ENCODE peak calls at places on chromosomes 16 and 17, in four cellular contexts. One of them, this sample, is unnamed.

GRCh38 chr16:19359556-19359955 is 58.1 kb upstream of the TMC5 start:
- DNase-seq in substantia nigra: no peak
- DNase-seq in upper lobe of left lung: no peak
- DNase-seq in stimulated activated naive CD8-positive, alpha-beta T cell treated with anti-CD3 and anti-CD28 coated beads, Interleukin-15, Interleukin-2, amounts not matched to agents 100 U/mL and 50 U/mL, for 24 hours: no peak
- DNase-seq in this sample: no peak

GRCh38 chr17:44038604-44039007 is 23.8 kb upstream of the TMEM101 start:
- DNase-seq in upper lobe of left lung: no peak
- DNase-seq in substantia nigra: no peak
- DNase-seq in stimulated activated naive CD8-positive, alpha-beta T cell treated with anti-CD3 and anti-CD28 coated beads, Interleukin-15, Interleukin-2, amounts not matched to agents 100 U/mL and 50 U/mL, for 24 hours: no peak
- DNase-seq in this sample: no peak

GRCh38 chr17:16909887-16910286 is 62.0 kb downstream of the TNFRSF13B start:
- DNase-seq in upper lobe of left lung: no peak
- DNase-seq in stimulated activated naive CD8-positive, alpha-beta T cell treated with anti-CD3 and anti-CD28 coated beads, Interleukin-15, Interleukin-2, amounts not matched to agents 100 U/mL and 50 U/mL, for 24 hours: no peak
- DNase-seq in substantia nigra: no peak
- DNase-seq in this sample: no peak

GRCh38 chr16:69097425-69097824 is 8.0 kb upstream of the HAS3 start:
- DNase-seq in stimulated activated naive CD8-positive, alpha-beta T cell treated with anti-CD3 and anti-CD28 coated beads, Interleukin-15, Interleukin-2, amounts not matched to agents 100 U/mL and 50 U/mL, for 24 hours: no peak
- DNase-seq in upper lobe of left lung: no peak
- DNase-seq in substantia nigra: no peak
- DNase-seq in this sample: no peak

GRCh38 chr16:14007460-14007859 is 63.7 kb upstream of the MRTFB start:
- DNase-seq in upper lobe of left lung: no peak
- DNase-seq in substantia nigra: no peak
- DNase-seq in stimulated activated naive CD8-positive, alpha-beta T cell treated with anti-CD3 and anti-CD28 coated beads, Interleukin-15, Interleukin-2, amounts not matched to agents 100 U/mL and 50 U/mL, for 24 hours: no peak
- DNase-seq in this sample: no peak

GRCh38 chr17:34306466-34306865 is 12.8 kb upstream of the CCL8 start:
- DNase-seq in stimulated activated naive CD8-positive, alpha-beta T cell treated with anti-CD3 and anti-CD28 coated beads, Interleukin-15, Interleukin-2, amounts not matched to agents 100 U/mL and 50 U/mL, for 24 hours: no peak
- DNase-seq in substantia nigra: no peak
- DNase-seq in upper lobe of left lung: no peak
- DNase-seq in this sample: no peak

GRCh38 chr17:65301184-65301583 is 164.0 kb downstream of the RGS9 start:
- DNase-seq in upper lobe of left lung: no peak
- DNase-seq in stimulated activated naive CD8-positive, alpha-beta T cell treated with anti-CD3 and anti-CD28 coated beads, Interleukin-15, Interleukin-2, amounts not matched to agents 100 U/mL and 50 U/mL, for 24 hours: no peak
- DNase-seq in substantia nigra: no peak
- DNase-seq in this sample: no peak

GRCh38 chr16:75420987-75421819 is 12.1 kb downstream of the CFDP1 start:
- DNase-seq in stimulated activated naive CD8-positive, alpha-beta T cell treated with anti-CD3 and anti-CD28 coated beads, Interleukin-15, Interleukin-2, amounts not matched to agents 100 U/mL and 50 U/mL, for 24 hours: peak
- DNase-seq in substantia nigra: no peak
- DNase-seq in upper lobe of left lung: peak
- DNase-seq in this sample: peak

GRCh38 chr17:1830288-1830687 is 483 bp downstream of the RPA1 start:
- DNase-seq in substantia nigra: no peak
- DNase-seq in upper lobe of left lung: peak
- DNase-seq in stimulated activated naive CD8-positive, alpha-beta T cell treated with anti-CD3 and anti-CD28 coated beads, Interleukin-15, Interleukin-2, amounts not matched to agents 100 U/mL and 50 U/mL, for 24 hours: peak
- DNase-seq in this sample: no peak

GRCh38 chr16:87740441-87740840 is 25.3 kb downstream of the KLHDC4 start:
- DNase-seq in upper lobe of left lung: no peak
- DNase-seq in substantia nigra: no peak
- DNase-seq in stimulated activated naive CD8-positive, alpha-beta T cell treated with anti-CD3 and anti-CD28 coated beads, Interleukin-15, Interleukin-2, amounts not matched to agents 100 U/mL and 50 U/mL, for 24 hours: no peak
- DNase-seq in this sample: no peak

GRCh38 chr17:7716901-7717755 is at the start of gene DNAH2:
- DNase-seq in upper lobe of left lung: peak
- DNase-seq in stimulated activated naive CD8-positive, alpha-beta T cell treated with anti-CD3 and anti-CD28 coated beads, Interleukin-15, Interleukin-2, amounts not matched to agents 100 U/mL and 50 U/mL, for 24 hours: peak
- DNase-seq in substantia nigra: no peak
- DNase-seq in this sample: peak

GRCh38 chr16:31416371-31416770 is 11.8 kb downstream of the COX6A2 start:
- DNase-seq in substantia nigra: no peak
- DNase-seq in upper lobe of left lung: no peak
- DNase-seq in stimulated activated naive CD8-positive, alpha-beta T cell treated with anti-CD3 and anti-CD28 coated beads, Interleukin-15, Interleukin-2, amounts not matched to agents 100 U/mL and 50 U/mL, for 24 hours: no peak
- DNase-seq in this sample: peak

GRCh38 chr17:34721326-34721725 is 141.9 kb downstream of the TMEM132E start:
- DNase-seq in upper lobe of left lung: no peak
- DNase-seq in substantia nigra: no peak
- DNase-seq in stimulated activated naive CD8-positive, alpha-beta T cell treated with anti-CD3 and anti-CD28 coated beads, Interleukin-15, Interleukin-2, amounts not matched to agents 100 U/mL and 50 U/mL, for 24 hours: no peak
- DNase-seq in this sample: no peak

GRCh38 chr16:30722443-30722842 is 23.5 kb downstream of the SRCAP start:
- DNase-seq in stimulated activated naive CD8-positive, alpha-beta T cell treated with anti-CD3 and anti-CD28 coated beads, Interleukin-15, Interleukin-2, amounts not matched to agents 100 U/mL and 50 U/mL, for 24 hours: no peak
- DNase-seq in upper lobe of left lung: no peak
- DNase-seq in substantia nigra: no peak
- DNase-seq in this sample: peak

GRCh38 chr17:28379814-28380571 is 8.5 kb downstream of the SARM1 start:
- DNase-seq in upper lobe of left lung: no peak
- DNase-seq in stimulated activated naive CD8-positive, alpha-beta T cell treated with anti-CD3 and anti-CD28 coated beads, Interleukin-15, Interleukin-2, amounts not matched to agents 100 U/mL and 50 U/mL, for 24 hours: no peak
- DNase-seq in substantia nigra: no peak
- DNase-seq in this sample: no peak

GRCh38 chr17:81097943-81098308 is 63.0 kb downstream of the BAIAP2 start:
- DNase-seq in stimulated activated naive CD8-positive, alpha-beta T cell treated with anti-CD3 and anti-CD28 coated beads, Interleukin-15, Interleukin-2, amounts not matched to agents 100 U/mL and 50 U/mL, for 24 hours: peak
- DNase-seq in upper lobe of left lung: peak
- DNase-seq in substantia nigra: no peak
- DNase-seq in this sample: no peak

GRCh38 chr16:80512460-80512859 is 28.3 kb upstream of the DYNLRB2 start:
- DNase-seq in stimulated activated naive CD8-positive, alpha-beta T cell treated with anti-CD3 and anti-CD28 coated beads, Interleukin-15, Interleukin-2, amounts not matched to agents 100 U/mL and 50 U/mL, for 24 hours: no peak
- DNase-seq in upper lobe of left lung: no peak
- DNase-seq in substantia nigra: no peak
- DNase-seq in this sample: no peak

GRCh38 chr17:15106540-15106939 is 158.6 kb downstream of the PMP22 start:
- DNase-seq in substantia nigra: no peak
- DNase-seq in upper lobe of left lung: no peak
- DNase-seq in stimulated activated naive CD8-positive, alpha-beta T cell treated with anti-CD3 and anti-CD28 coated beads, Interleukin-15, Interleukin-2, amounts not matched to agents 100 U/mL and 50 U/mL, for 24 hours: no peak
- DNase-seq in this sample: no peak

GRCh38 chr16:3472878-3473595 is 22.3 kb downstream of the C16orf90 start:
- DNase-seq in stimulated activated naive CD8-positive, alpha-beta T cell treated with anti-CD3 and anti-CD28 coated beads, Interleukin-15, Interleukin-2, amounts not matched to agents 100 U/mL and 50 U/mL, for 24 hours: no peak
- DNase-seq in upper lobe of left lung: no peak
- DNase-seq in substantia nigra: no peak
- DNase-seq in this sample: no peak

GRCh38 chr16:85556456-85557082 is 56.6 kb upstream of the GSE1 start:
- DNase-seq in stimulated activated naive CD8-positive, alpha-beta T cell treated with anti-CD3 and anti-CD28 coated beads, Interleukin-15, Interleukin-2, amounts not matched to agents 100 U/mL and 50 U/mL, for 24 hours: peak
- DNase-seq in substantia nigra: no peak
- DNase-seq in upper lobe of left lung: peak
- DNase-seq in this sample: peak

GRCh38 chr16:46894011-46894672 is 10.0 kb downstream of the GPT2 start:
- DNase-seq in substantia nigra: peak
- DNase-seq in upper lobe of left lung: no peak
- DNase-seq in stimulated activated naive CD8-positive, alpha-beta T cell treated with anti-CD3 and anti-CD28 coated beads, Interleukin-15, Interleukin-2, amounts not matched to agents 100 U/mL and 50 U/mL, for 24 hours: no peak
- DNase-seq in this sample: no peak

GRCh38 chr17:31158741-31159377 is 64.1 kb downstream of the NF1 start:
- DNase-seq in substantia nigra: no peak
- DNase-seq in upper lobe of left lung: no peak
- DNase-seq in stimulated activated naive CD8-positive, alpha-beta T cell treated with anti-CD3 and anti-CD28 coated beads, Interleukin-15, Interleukin-2, amounts not matched to agents 100 U/mL and 50 U/mL, for 24 hours: no peak
- DNase-seq in this sample: no peak